ENCODE peak calls at places on chromosome X, in four cellular contexts. N is suprapubic skin, Z is Caco-2, F is OCI-LY7. H is an unnamed sample.

GRCh38 chrX:80876877-80877276 is 67.2 kb upstream of the BRWD3 start:
- DNase-seq in N (no peak), Z (peak; percentile 6), F (peak; percentile 55), H (no peak)

GRCh38 chrX:48956728-48957414 is 536 bp downstream of the OTUD5 start:
- DNase-seq in N (no peak), Z (peak; percentile 6), F (no peak), H (no peak)

GRCh38 chrX:153946910-153947769 is 2.7 kb upstream of the RENBP start:
- DNase-seq in N (no peak), Z (peak; percentile 86), F (peak; percentile 86), H (peak; percentile 58)

GRCh38 chrX:135632353-135632752 is 81.1 kb upstream of the CT45A1 start:
- DNase-seq in N (no peak), Z (no peak), F (peak; percentile 2), H (no peak)

GRCh38 chrX:151711787-151712186 is 4.0 kb upstream of the FATE1 start:
- DNase-seq in N (no peak), Z (no peak), F (no peak), H (no peak)

GRCh38 chrX:9765072-9765736 is 443 bp downstream of the GPR143 start:
- DNase-seq in N (no peak), Z (no peak), F (no peak), H (no peak)

GRCh38 chrX:119698835-119699234 is 5.9 kb upstream of the SEPTIN6 start:
- DNase-seq in N (no peak), Z (peak; percentile 64), F (peak; percentile 60), H (peak; percentile 63)

GRCh38 chrX:274904-275475 is 6.2 kb upstream of the PLCXD1 start:
- DNase-seq in N (peak; percentile 77), Z (no peak), F (no peak), H (no peak)

GRCh38 chrX:68833855-68834331 is 5.1 kb downstream of the EFNB1 start:
- DNase-seq in N (no peak), Z (no peak), F (peak; percentile 21), H (peak; percentile 73)

GRCh38 chrX:84219551-84219950 is 31.6 kb upstream of the RPS6KA6 start:
- DNase-seq in N (no peak), Z (no peak), F (no peak), H (peak; percentile 38)

GRCh38 chrX:122092978-122093377 is 1045.6 kb downstream of the GLUD2 start:
- DNase-seq in N (no peak), Z (no peak), F (no peak), H (no peak)

GRCh38 chrX:15177316-15177715 is 92.6 kb downstream of the ASB9 start:
- DNase-seq in N (no peak), Z (no peak), F (no peak), H (no peak)

GRCh38 chrX:51395807-51396728 is 63.4 kb downstream of the NUDT10 start:
- DNase-seq in N (no peak), Z (no peak), F (peak; percentile 89), H (no peak)

GRCh38 chrX:101287402-101287801 is 3.7 kb downstream of the TAF7L start:
- DNase-seq in N (no peak), Z (peak; percentile 24), F (peak; percentile 47), H (no peak)

GRCh38 chrX:153723351-153724251 is 586 bp downstream of the BCAP31 start:
- DNase-seq in N (no peak), Z (peak; percentile 65), F (peak; percentile 72), H (peak; percentile 48)

GRCh38 chrX:55489315-55490009 is at the start of gene USP51:
- DNase-seq in N (peak; percentile 72), Z (peak; percentile 46), F (peak; percentile 5), H (no peak)

GRCh38 chrX:30653415-30654131 is at the start of gene GK:
- DNase-seq in N (no peak), Z (no peak), F (peak; percentile 19), H (no peak)

GRCh38 chrX:68183612-68184214 is 249.6 kb downstream of the OPHN1 start:
- DNase-seq in N (no peak), Z (peak; percentile 30), F (no peak), H (no peak)

GRCh38 chrX:122622800-122623199 is 561.3 kb upstream of the GRIA3 start:
- DNase-seq in N (no peak), Z (no peak), F (no peak), H (no peak)

GRCh38 chrX:34918091-34918736 is 24.4 kb upstream of the FAM47B start:
- DNase-seq in N (no peak), Z (no peak), F (no peak), H (no peak)

GRCh38 chrX:18353931-18354368 is 538 bp downstream of the SCML2 start:
- DNase-seq in N (no peak), Z (peak; percentile 64), F (peak; percentile 63), H (no peak)

GRCh38 chrX:63784346-63784901 is 590 bp downstream of the ARHGEF9 start:
- DNase-seq in N (no peak), Z (no peak), F (no peak), H (no peak)

GRCh38 chrX:57900961-57901360 is 9.3 kb downstream of the ZXDA start:
- DNase-seq in N (no peak), Z (no peak), F (no peak), H (no peak)

GRCh38 chrX:106278951-106279350 is 110.8 kb downstream of the PWWP3B start:
- DNase-seq in N (no peak), Z (no peak), F (no peak), H (peak; percentile 60)

GRCh38 chrX:120287513-120288112 is 23.6 kb downstream of the TMEM255A start:
- DNase-seq in N (no peak), Z (no peak), F (no peak), H (no peak)

DNA sequence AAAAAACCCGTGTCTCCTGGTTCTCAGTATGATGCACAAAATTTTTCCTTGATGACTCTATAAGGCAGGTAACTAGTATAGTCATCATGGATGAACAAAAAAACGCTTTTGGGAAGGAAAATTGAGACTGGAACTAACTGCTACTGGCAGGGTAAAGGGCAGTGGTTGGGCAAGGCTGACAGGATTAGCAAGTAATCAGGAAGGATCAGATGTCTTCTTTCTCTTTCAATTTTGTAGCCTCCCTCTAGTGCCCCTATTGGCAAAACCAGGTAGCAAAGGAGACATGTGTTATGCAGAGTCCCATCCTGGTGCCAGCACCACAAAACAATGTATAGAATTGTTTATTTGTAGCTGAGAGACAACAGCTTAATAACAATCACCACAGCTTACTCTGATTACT is 12.8 kb upstream of the SLITRK4 start:
- DNase-seq in N (no peak), Z (no peak), F (peak; percentile 0), H (peak; percentile 14)
- TF ChIP-seq CTCF in N (no peak), Z (no peak), F (peak; percentile 38), H (no peak)

DNA sequence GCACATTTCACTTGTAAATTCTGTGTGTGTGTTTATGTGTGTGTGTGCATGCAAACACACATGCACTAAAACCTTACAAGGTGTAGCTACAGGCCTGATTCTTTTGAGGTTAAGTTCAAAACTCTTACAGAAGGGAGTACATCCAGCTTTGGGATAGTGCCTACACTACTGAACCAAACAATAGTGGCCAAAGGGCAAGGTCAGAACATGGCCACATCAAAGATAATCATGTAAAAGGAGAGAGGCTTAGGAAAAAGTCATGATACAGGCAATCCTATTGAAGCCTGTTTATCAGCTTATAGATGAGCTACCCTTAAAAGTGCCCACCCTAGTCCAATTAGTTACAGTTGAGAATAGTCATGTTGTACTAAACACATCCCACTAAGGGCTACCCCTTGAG is 139.6 kb downstream of the IDS start:
- DNase-seq in N (no peak), Z (no peak), F (no peak), H (no peak)
- H3K9me3 ChIP-seq in N (no peaks in the 10 kb centered on the region), Z (no peaks in the 10 kb centered on the region), F (no peaks in the 10 kb centered on the region), H (no peaks in the 10 kb centered on the region)

DNA sequence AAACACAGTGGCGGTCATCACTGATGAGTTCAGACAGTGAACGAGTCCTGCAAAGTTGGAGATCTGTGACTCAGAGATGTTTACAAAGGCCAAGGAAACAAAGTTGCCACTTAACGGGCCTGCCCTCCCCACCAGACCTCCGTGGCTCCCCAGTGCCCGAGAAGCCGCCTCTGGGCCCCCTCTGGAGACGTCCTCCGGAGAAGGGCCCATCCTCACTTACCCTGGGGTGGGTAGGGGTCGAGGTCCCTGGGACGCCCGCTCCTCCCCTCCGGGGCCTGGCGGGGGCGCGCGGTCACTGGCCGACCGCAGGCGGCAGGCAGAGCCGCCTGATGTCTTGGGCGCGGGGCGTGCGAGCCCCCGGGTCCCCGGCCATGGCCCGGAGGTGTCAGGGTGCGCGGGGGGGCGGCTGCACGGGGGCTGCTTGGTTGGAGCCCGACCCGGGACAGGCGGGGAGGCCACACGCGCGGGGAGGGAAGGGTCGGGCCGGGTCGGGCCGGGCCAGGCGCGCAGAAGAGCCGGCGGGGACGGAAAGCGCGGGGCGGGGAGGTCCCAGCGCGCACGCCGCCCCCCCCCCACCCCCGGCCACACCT is 590 bp downstream of the DHRSX start:
- DNase-seq in N (no peak), Z (peak; percentile 78), F (peak; percentile 62), H (peak; percentile 12)
- TF ChIP-seq CTCF in N (no peak), Z (peak; percentile 36), F (peak; percentile 66), H (no peak)

GRCh38 chrX:65601530-65602281 is 65.7 kb upstream of the MSN start:
- DNase-seq in N (peak; percentile 76), Z (no peak), F (peak; percentile 11), H (no peak)
- H3K9me3 ChIP-seq in N (no peaks in the 10 kb centered on the region), Z (no peaks in the 10 kb centered on the region), F (no peaks in the 10 kb centered on the region), H (no peaks in the 10 kb centered on the region)

DNA sequence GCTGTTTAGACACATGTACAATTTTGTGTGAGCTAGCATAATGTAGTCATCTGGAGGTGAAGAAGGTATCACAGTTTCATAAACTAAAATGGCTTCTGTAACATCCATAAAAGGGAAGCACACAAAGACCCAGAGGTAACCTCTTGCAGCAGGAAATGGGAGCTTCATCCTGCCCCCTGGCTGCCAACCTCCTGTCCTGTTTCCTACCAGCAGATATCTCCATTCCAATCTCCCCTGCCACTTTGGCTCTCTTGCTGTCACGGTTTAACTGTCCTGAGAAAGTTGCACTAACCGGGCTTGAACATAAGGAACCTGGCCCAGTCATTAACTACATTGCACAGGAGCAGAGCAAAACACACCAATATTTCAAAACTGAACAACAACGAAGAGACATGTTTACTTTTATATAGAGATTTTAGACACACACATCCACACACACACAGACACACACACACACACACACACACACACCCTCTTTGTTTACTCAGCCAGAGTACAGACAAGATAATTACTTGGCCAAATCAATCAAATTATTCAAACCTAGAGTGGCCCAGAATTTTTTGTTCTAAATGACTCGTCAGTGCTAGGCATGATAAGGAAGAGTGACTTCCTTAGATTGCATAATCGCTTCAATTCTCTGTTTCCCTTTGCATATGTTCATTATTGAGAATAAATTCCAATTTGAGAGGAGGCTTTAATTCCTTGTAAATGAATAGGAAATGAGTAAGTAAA is 24.2 kb downstream of the MID2 start:
- DNase-seq in N (no peak), Z (no peak), F (no peak), H (no peak)
- TF ChIP-seq CTCF in N (no peak), Z (no peak), F (no peak), H (no peak)

GRCh38 chrX:149818652-149819051 is 36.9 kb downstream of the MAGEA9 start:
- DNase-seq in N (no peak), Z (no peak), F (no peak), H (no peak)

DNA sequence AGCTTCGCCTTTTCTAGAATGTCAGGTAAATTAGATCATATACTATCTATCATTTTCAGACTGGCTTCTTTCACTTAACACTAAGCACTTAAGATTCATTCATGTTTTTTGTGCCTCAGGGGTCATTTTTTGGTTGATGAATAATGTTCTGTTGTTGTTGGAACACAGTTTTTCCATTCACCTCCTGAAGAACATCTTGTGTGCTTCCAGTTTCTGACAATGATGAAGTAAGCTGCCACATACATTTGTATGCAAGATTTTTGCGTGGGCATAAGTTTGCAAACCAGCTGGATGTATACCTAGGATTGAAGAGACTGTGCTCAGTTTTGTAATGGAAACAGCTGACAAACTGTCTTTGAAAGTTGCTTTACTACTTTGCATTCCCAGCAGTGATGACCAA is 37.6 kb downstream of the MAGEA9 start:
- DNase-seq in N (no peak), Z (no peak), F (no peak), H (no peak)
- H3K9me3 ChIP-seq in N (no peaks in the 10 kb centered on the region), Z (no peaks in the 10 kb centered on the region), F (no peaks in the 10 kb centered on the region), H (no peaks in the 10 kb centered on the region)

GRCh38 chrX:4265036-4265435 is 551.6 kb upstream of the PRKX start:
- DNase-seq in N (no peak), Z (no peak), F (no peak), H (no peak)
- TF ChIP-seq CTCF in N (no peak), Z (no peak), F (no peak), H (peak; percentile 23)